ENCODE peak calls at places on chromosome 21, in eight cellular contexts. One of them, this sample, is unnamed.
A peak's percentile ranks its signal among the peaks of the same experiment; 100 is the strongest.

GRCh38 chr21:26124421-26124833 is 46.1 kb downstream of the APP start:
- DNase-seq in stomach: no peak
- DNase-seq in ovary: no peak
- DNase-seq in K562: no peak
- DNase-seq in transverse colon: no peak
- DNase-seq in GM12878: no peak
- DNase-seq in tibial nerve: no peak
- DNase-seq in H1: no peak
- DNase-seq in this sample: no peak

GRCh38 chr21:36583591-36583990 is 103.7 kb upstream of the CLDN14 start:
- DNase-seq in stomach: no peak
- DNase-seq in ovary: no peak
- DNase-seq in K562: peak; percentile 43
- DNase-seq in transverse colon: no peak
- DNase-seq in GM12878: no peak
- DNase-seq in tibial nerve: no peak
- DNase-seq in H1: no peak
- DNase-seq in this sample: no peak

GRCh38 chr21:26115899-26116298 is 54.7 kb downstream of the APP start:
- DNase-seq in stomach: no peak
- DNase-seq in ovary: no peak
- DNase-seq in K562: no peak
- DNase-seq in transverse colon: no peak
- DNase-seq in GM12878: no peak
- DNase-seq in tibial nerve: no peak
- DNase-seq in H1: no peak
- DNase-seq in this sample: no peak

GRCh38 chr21:25949701-25950100 is 214.9 kb downstream of the GABPA start:
- DNase-seq in stomach: no peak
- DNase-seq in ovary: no peak
- DNase-seq in K562: no peak
- DNase-seq in transverse colon: peak; percentile 45
- DNase-seq in GM12878: no peak
- DNase-seq in tibial nerve: no peak
- DNase-seq in H1: no peak
- DNase-seq in this sample: no peak

GRCh38 chr21:33290441-33290840 is 24.3 kb downstream of the IL10RB start:
- DNase-seq in stomach: peak; percentile 36
- DNase-seq in ovary: no peak
- DNase-seq in K562: no peak
- DNase-seq in transverse colon: peak; percentile 51
- DNase-seq in GM12878: no peak
- DNase-seq in tibial nerve: no peak
- DNase-seq in H1: no peak
- DNase-seq in this sample: no peak

GRCh38 chr21:26945916-26946315 is 21.0 kb downstream of the ADAMTS5 start:
- DNase-seq in stomach: no peak
- DNase-seq in ovary: peak; percentile 49
- DNase-seq in K562: no peak
- DNase-seq in transverse colon: no peak
- DNase-seq in GM12878: no peak
- DNase-seq in tibial nerve: no peak
- DNase-seq in H1: no peak
- DNase-seq in this sample: no peak

GRCh38 chr21:32382108-32382601 is 10.7 kb downstream of the URB1 start:
- DNase-seq in stomach: no peak
- DNase-seq in ovary: no peak
- DNase-seq in K562: no peak
- DNase-seq in transverse colon: no peak
- DNase-seq in GM12878: no peak
- DNase-seq in tibial nerve: no peak
- DNase-seq in H1: no peak
- DNase-seq in this sample: no peak

GRCh38 chr21:32411366-32412161 is 942 bp upstream of the EVA1C start:
- DNase-seq in stomach: peak; percentile 97
- DNase-seq in ovary: peak; percentile 98
- DNase-seq in K562: peak; percentile 61
- DNase-seq in transverse colon: peak; percentile 95
- DNase-seq in GM12878: no peak
- DNase-seq in tibial nerve: peak; percentile 90
- DNase-seq in H1: no peak
- DNase-seq in this sample: peak; percentile 97

GRCh38 chr21:46215436-46216131 is 13.0 kb downstream of the LSS start:
- DNase-seq in stomach: no peak
- DNase-seq in ovary: peak; percentile 30
- DNase-seq in K562: no peak
- DNase-seq in transverse colon: no peak
- DNase-seq in GM12878: no peak
- DNase-seq in tibial nerve: no peak
- DNase-seq in H1: no peak
- DNase-seq in this sample: peak; percentile 63

GRCh38 chr21:26964379-26964778 is 2.5 kb downstream of the ADAMTS5 start:
- DNase-seq in stomach: peak; percentile 28
- DNase-seq in ovary: peak; percentile 84
- DNase-seq in K562: no peak
- DNase-seq in transverse colon: peak; percentile 35
- DNase-seq in GM12878: no peak
- DNase-seq in tibial nerve: no peak
- DNase-seq in H1: no peak
- DNase-seq in this sample: peak; percentile 92

GRCh38 chr21:46455575-46456385 is 2.9 kb upstream of the DIP2A start:
- DNase-seq in stomach: no peak
- DNase-seq in ovary: no peak
- DNase-seq in K562: peak; percentile 81
- DNase-seq in transverse colon: peak; percentile 26
- DNase-seq in GM12878: no peak
- DNase-seq in tibial nerve: no peak
- DNase-seq in H1: no peak
- DNase-seq in this sample: peak; percentile 54

GRCh38 chr21:46471514-46471913 is 12.8 kb downstream of the DIP2A start:
- DNase-seq in stomach: no peak
- DNase-seq in ovary: no peak
- DNase-seq in K562: no peak
- DNase-seq in transverse colon: no peak
- DNase-seq in GM12878: no peak
- DNase-seq in tibial nerve: no peak
- DNase-seq in H1: no peak
- DNase-seq in this sample: no peak

GRCh38 chr21:46116846-46117585 is 19.1 kb downstream of the COL6A2 start:
- DNase-seq in stomach: no peak
- DNase-seq in ovary: peak; percentile 32
- DNase-seq in K562: no peak
- DNase-seq in transverse colon: peak; percentile 5
- DNase-seq in GM12878: no peak
- DNase-seq in tibial nerve: no peak
- DNase-seq in H1: no peak
- DNase-seq in this sample: peak; percentile 63

GRCh38 chr21:39114871-39115658 is 68.2 kb downstream of the PSMG1 start:
- DNase-seq in stomach: no peak
- DNase-seq in ovary: no peak
- DNase-seq in K562: no peak
- DNase-seq in transverse colon: no peak
- DNase-seq in GM12878: no peak
- DNase-seq in tibial nerve: no peak
- DNase-seq in H1: no peak
- DNase-seq in this sample: no peak

GRCh38 chr21:37503848-37504467 is 137.4 kb downstream of the DYRK1A start:
- DNase-seq in stomach: no peak
- DNase-seq in ovary: no peak
- DNase-seq in K562: no peak
- DNase-seq in transverse colon: no peak
- DNase-seq in GM12878: no peak
- DNase-seq in tibial nerve: no peak
- DNase-seq in H1: no peak
- DNase-seq in this sample: no peak

GRCh38 chr21:32813265-32813903 is 41.8 kb upstream of the PAXBP1 start:
- DNase-seq in stomach: no peak
- DNase-seq in ovary: peak; percentile 78
- DNase-seq in K562: no peak
- DNase-seq in transverse colon: no peak
- DNase-seq in GM12878: no peak
- DNase-seq in tibial nerve: no peak
- DNase-seq in H1: no peak
- DNase-seq in this sample: no peak

GRCh38 chr21:44353200-44353970 is at the start of gene TRPM2:
- DNase-seq in stomach: peak; percentile 40
- DNase-seq in ovary: no peak
- DNase-seq in K562: no peak
- DNase-seq in transverse colon: peak; percentile 52
- DNase-seq in GM12878: no peak
- DNase-seq in tibial nerve: peak; percentile 45
- DNase-seq in H1: no peak
- DNase-seq in this sample: no peak
- H3K27me3 ChIP-seq in stomach: peaks cover 16% of the 10 kb centered on the region
- H3K27me3 ChIP-seq in ovary: no peaks in the 10 kb centered on the region
- H3K27me3 ChIP-seq in K562: peaks cover 86% of the 10 kb centered on the region
- H3K27me3 ChIP-seq in transverse colon: peaks cover 41% of the 10 kb centered on the region
- H3K27me3 ChIP-seq in GM12878: no peaks in the 10 kb centered on the region
- H3K27me3 ChIP-seq in tibial nerve: peaks cover 45% of the 10 kb centered on the region
- H3K27me3 ChIP-seq in H1: peaks cover 40% of the 10 kb centered on the region
- H3K27me3 ChIP-seq in this sample: peaks cover 31% of the 10 kb centered on the region

GRCh38 chr21:29299906-29300546 is 1.3 kb downstream of the BACH1 start:
- DNase-seq in stomach: peak; percentile 39
- DNase-seq in ovary: no peak
- DNase-seq in K562: peak; percentile 60
- DNase-seq in transverse colon: peak; percentile 57
- DNase-seq in GM12878: peak; percentile 68
- DNase-seq in tibial nerve: peak; percentile 40
- DNase-seq in H1: no peak
- DNase-seq in this sample: peak; percentile 79
- TF ChIP-seq POLR2A in stomach: no peak
- TF ChIP-seq POLR2A in ovary: no peak
- TF ChIP-seq POLR2A in K562: peak; percentile 40
- TF ChIP-seq POLR2A in transverse colon: peak; percentile 23
- TF ChIP-seq POLR2A in GM12878: no peak
- TF ChIP-seq POLR2A in tibial nerve: no peak
- TF ChIP-seq POLR2A in H1: peak; percentile 32
- TF ChIP-seq POLR2A in this sample: no peak

GRCh38 chr21:44953628-44954021 is 13.8 kb downstream of the SLX9 start:
- DNase-seq in stomach: no peak
- DNase-seq in ovary: no peak
- DNase-seq in K562: no peak
- DNase-seq in transverse colon: no peak
- DNase-seq in GM12878: no peak
- DNase-seq in tibial nerve: no peak
- DNase-seq in H1: no peak
- DNase-seq in this sample: no peak

GRCh38 chr21:44955803-44956175 is 16.0 kb downstream of the SLX9 start:
- DNase-seq in stomach: no peak
- DNase-seq in ovary: no peak
- DNase-seq in K562: no peak
- DNase-seq in transverse colon: no peak
- DNase-seq in GM12878: no peak
- DNase-seq in tibial nerve: no peak
- DNase-seq in H1: no peak
- DNase-seq in this sample: no peak

GRCh38 chr21:44954281-44954771 is 14.5 kb downstream of the SLX9 start:
- DNase-seq in stomach: no peak
- DNase-seq in ovary: no peak
- DNase-seq in K562: no peak
- DNase-seq in transverse colon: no peak
- DNase-seq in GM12878: no peak
- DNase-seq in tibial nerve: no peak
- DNase-seq in H1: no peak
- DNase-seq in this sample: no peak

GRCh38 chr21:44956356-44957046 is 16.7 kb downstream of the SLX9 start:
- DNase-seq in stomach: no peak
- DNase-seq in ovary: no peak
- DNase-seq in K562: no peak
- DNase-seq in transverse colon: no peak
- DNase-seq in GM12878: no peak
- DNase-seq in tibial nerve: no peak
- DNase-seq in H1: no peak
- DNase-seq in this sample: no peak

DNA sequence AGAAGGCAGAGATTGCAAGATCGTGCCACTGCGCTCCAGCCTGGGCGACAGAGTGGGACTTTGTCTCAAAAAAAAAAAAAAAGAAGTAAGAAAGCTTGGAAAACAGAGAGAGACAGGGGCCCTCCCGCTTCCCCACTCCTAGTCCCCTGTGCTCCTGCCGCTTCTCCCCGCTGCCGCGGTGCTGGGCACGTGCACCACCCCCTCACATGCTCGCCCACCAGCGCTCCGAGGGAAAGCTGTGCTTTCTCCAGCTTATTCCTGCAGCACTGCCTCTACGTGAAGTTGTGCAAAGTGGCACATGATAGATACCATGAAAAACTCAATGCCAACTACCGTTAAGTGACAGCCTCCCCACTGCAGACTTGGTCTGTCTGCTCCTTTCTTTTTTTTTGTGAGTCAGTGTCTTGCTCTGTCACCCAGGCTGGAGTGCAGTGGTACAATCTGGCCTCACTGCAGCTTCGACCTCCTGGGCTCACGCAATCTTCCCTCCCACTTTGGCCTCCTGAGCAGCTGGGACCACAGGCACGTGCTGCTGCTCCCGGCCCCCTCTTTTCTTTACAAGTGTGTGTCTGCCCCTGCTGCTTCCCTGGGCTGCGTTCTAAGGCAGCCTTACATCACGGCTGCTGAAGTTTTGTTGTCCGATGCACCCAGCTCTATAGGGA is 15.4 kb downstream of the SLX9 start:
- DNase-seq in stomach: no peak
- DNase-seq in ovary: no peak
- DNase-seq in K562: no peak
- DNase-seq in transverse colon: no peak
- DNase-seq in GM12878: no peak
- DNase-seq in tibial nerve: no peak
- DNase-seq in H1: no peak
- DNase-seq in this sample: no peak
- TF ChIP-seq EP300 in stomach: no peak
- TF ChIP-seq EP300 in ovary: no peak
- TF ChIP-seq EP300 in K562: no peak
- TF ChIP-seq EP300 in transverse colon: no peak
- TF ChIP-seq EP300 in GM12878: no peak
- TF ChIP-seq EP300 in tibial nerve: peak; percentile 16
- TF ChIP-seq EP300 in H1: no peak
- TF ChIP-seq EP300 in this sample: no peak

DNA sequence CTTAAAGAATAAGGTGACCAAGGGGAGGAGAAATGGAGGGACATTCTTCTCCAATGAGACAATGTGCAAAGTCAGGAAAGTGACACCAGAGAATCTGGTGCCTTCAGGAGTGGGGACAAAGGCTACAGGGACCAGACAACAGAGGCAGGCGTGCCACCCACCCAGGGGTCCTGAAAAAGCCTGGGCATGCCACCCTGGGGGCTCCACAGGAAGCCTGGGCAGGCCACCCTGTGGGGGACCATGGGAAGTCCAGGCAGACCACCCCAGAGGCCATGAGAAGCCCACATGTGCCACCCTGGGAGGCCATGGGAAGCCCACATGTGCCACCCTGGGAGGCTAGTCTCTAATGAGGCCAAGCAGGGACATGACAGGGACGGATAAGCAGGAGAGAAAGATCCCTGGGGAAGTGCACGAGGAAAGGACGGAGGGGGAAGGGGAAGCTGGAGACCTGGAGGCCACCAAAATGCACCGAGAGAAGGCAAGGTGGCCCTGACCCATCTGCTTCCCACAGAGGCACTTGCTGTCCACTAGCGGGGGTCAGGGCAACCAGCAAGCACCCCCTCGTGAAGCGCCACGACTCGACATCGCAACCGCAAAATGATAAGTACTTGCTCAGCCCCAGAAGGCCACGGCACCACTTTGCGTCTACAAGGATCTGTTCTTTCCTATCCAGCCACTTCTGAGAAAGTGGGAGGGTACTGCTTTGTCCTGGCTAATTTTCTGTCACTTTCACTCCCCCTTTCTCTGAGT is 7.2 kb upstream of the PDE9A start:
- DNase-seq in stomach: no peak
- DNase-seq in ovary: peak; percentile 28
- DNase-seq in K562: no peak
- DNase-seq in transverse colon: no peak
- DNase-seq in GM12878: no peak
- DNase-seq in tibial nerve: no peak
- DNase-seq in H1: no peak
- DNase-seq in this sample: no peak
- H3K27me3 ChIP-seq in stomach: no peaks in the 10 kb centered on the region
- H3K27me3 ChIP-seq in ovary: no peaks in the 10 kb centered on the region
- H3K27me3 ChIP-seq in K562: peaks cover 72% of the 10 kb centered on the region
- H3K27me3 ChIP-seq in transverse colon: no peaks in the 10 kb centered on the region
- H3K27me3 ChIP-seq in GM12878: no peaks in the 10 kb centered on the region
- H3K27me3 ChIP-seq in tibial nerve: no peaks in the 10 kb centered on the region
- H3K27me3 ChIP-seq in H1: no peaks in the 10 kb centered on the region
- H3K27me3 ChIP-seq in this sample: no peaks in the 10 kb centered on the region